ENCODE peak calls at places on chromosomes 12 and 14, in six cellular contexts. C is lower lobe of right lung; O is CD8-positive, alpha-beta T cell; V is GM23248; I is right lobe of liver; E is WERI-Rb-1. A is an unnamed sample. For H3K36me3, the result is how much of the 10 kb centered on the place peaks cover.

GRCh38 chr14:75247286-75247922 is 31.2 kb upstream of the FOS start:
- DNase-seq in O (peak), E (no peak), V (no peak), I (no peak), C (peak), A (no peak)

GRCh38 chr12:50043308-50043707 is 14.1 kb upstream of the ASIC1 start:
- DNase-seq in C (no peak), V (no peak), I (no peak), O (no peak), E (no peak), A (no peak)

GRCh38 chr14:99690636-99691035 is 6.5 kb downstream of the CYP46A1 start:
- DNase-seq in O (no peak), V (no peak), E (no peak), C (no peak), I (no peak), A (no peak)

GRCh38 chr12:93151079-93151759 is 222.1 kb upstream of the EEA1 start:
- DNase-seq in C (no peak), O (no peak), I (no peak), V (no peak), E (no peak), A (no peak)

GRCh38 chr12:79938843-79939242 is 3.9 kb upstream of the PPP1R12A start:
- DNase-seq in E (no peak), V (no peak), O (no peak), I (no peak), C (no peak), A (no peak)

GRCh38 chr12:87931764-87932163 is 97.4 kb downstream of the C12orf50 start:
- DNase-seq in V (no peak), E (no peak), I (no peak), C (no peak), O (no peak), A (no peak)

GRCh38 chr14:50452979-50453705 is 56.5 kb upstream of the CDKL1 start:
- DNase-seq in C (no peak), I (no peak), E (no peak), V (peak), O (no peak), A (no peak)

GRCh38 chr12:53825246-53826081 is 73.7 kb upstream of the CISTR start:
- DNase-seq in V (peak), C (no peak), I (peak), O (no peak), E (no peak), A (no peak)

GRCh38 chr14:24679248-24680085 is 45.5 kb upstream of the GZMB start:
- DNase-seq in V (no peak), C (no peak), O (no peak), I (no peak), E (no peak), A (no peak)

GRCh38 chr12:86331457-86331856 is 75.3 kb upstream of the MGAT4C start:
- DNase-seq in E (no peak), I (no peak), C (no peak), V (no peak), O (no peak), A (no peak)

GRCh38 chr12:53500119-53500775 is 836 bp upstream of the TARBP2 start:
- DNase-seq in C (peak), O (no peak), I (peak), V (peak), E (no peak), A (peak)

GRCh38 chr12:93461503-93461902 is 5.8 kb upstream of the MRPL42 start:
- DNase-seq in O (no peak), I (no peak), E (no peak), V (no peak), C (no peak), A (no peak)

GRCh38 chr14:71372411-71372838 is 465.2 kb downstream of the PCNX1 start:
- DNase-seq in E (no peak), C (no peak), V (peak), I (no peak), O (no peak), A (no peak)

GRCh38 chr14:59017285-59017965 is 171.0 kb upstream of the DAAM1 start:
- DNase-seq in I (no peak), C (no peak), V (no peak), O (no peak), E (no peak), A (no peak)

GRCh38 chr12:50845021-50845647 is 2.4 kb downstream of the TMPRSS12 start:
- DNase-seq in E (no peak), V (peak), I (no peak), C (no peak), O (no peak), A (no peak)

GRCh38 chr14:60650382-60650961 is 1.2 kb upstream of the SIX1 start:
- DNase-seq in V (peak), C (no peak), E (peak), I (no peak), O (no peak), A (no peak)

GRCh38 chr14:38254565-38255407 is 1.1 kb downstream of the CLEC14A start:
- DNase-seq in C (no peak), I (no peak), E (no peak), O (no peak), V (peak), A (peak)

GRCh38 chr12:72872488-72872887 is 600.3 kb downstream of the TRHDE start:
- DNase-seq in I (no peak), V (no peak), C (no peak), E (no peak), O (no peak), A (no peak)

GRCh38 chr14:97312910-97313309 is 515.7 kb downstream of the VRK1 start:
- DNase-seq in E (no peak), I (no peak), C (no peak), O (no peak), V (no peak), A (no peak)

GRCh38 chr12:116538076-116538591 is 21.0 kb upstream of the MAP1LC3B2 start:
- DNase-seq in C (no peak), O (no peak), E (no peak), V (no peak), I (no peak), A (no peak)

DNA sequence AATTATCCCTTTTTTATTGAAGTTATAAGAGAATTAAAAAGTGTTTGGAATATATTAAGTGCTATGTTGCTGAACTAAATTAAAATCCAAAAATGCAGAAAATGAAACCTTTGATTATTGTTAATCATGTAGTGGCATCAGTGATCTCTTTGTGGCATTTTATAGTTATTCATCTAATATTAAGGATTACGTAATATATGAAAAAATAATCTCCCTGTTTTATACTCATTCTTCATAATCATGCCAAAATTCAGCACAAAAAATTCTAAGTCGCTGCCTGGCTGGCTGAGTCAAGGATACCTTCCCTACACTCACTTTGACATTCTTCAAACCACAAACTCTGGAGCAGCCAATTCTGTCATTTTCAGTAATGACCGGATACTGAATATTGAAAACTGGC is 63.7 kb downstream of the ARL1 start:
- DNase-seq in C (no peak), V (peak), E (no peak), I (no peak), O (no peak), A (no peak)
- H3K36me3 ChIP-seq in C (half or more), V (under half), E (half or more), I (under half), O (under half), A (under half)

GRCh38 chr12:132064641-132065040 is 79.5 kb downstream of the DDX51 start:
- DNase-seq in O (no peak), C (no peak), E (no peak), I (no peak), V (no peak), A (no peak)
- H3K36me3 ChIP-seq in O (under half), C (half or more), E (half or more), I (under half), V (under half), A (under half)

GRCh38 chr14:102079700-102079979 is 7.2 kb downstream of the HSP90AA1 start:
- DNase-seq in O (no peak), E (no peak), V (no peak), C (no peak), I (peak), A (peak)

GRCh38 chr14:102076793-102077759 is 9.8 kb downstream of the HSP90AA1 start:
- DNase-seq in O (no peak), E (no peak), C (no peak), I (peak), V (no peak), A (peak)

GRCh38 chr14:102078344-102078743 is 8.5 kb downstream of the HSP90AA1 start:
- DNase-seq in C (no peak), E (no peak), I (peak), V (no peak), O (no peak), A (peak)

GRCh38 chr14:102080183-102081080 is 6.4 kb downstream of the HSP90AA1 start:
- DNase-seq in I (peak), E (no peak), C (no peak), O (no peak), V (no peak), A (no peak)

GRCh38 chr14:102078840-102079699 is 7.8 kb downstream of the HSP90AA1 start:
- DNase-seq in E (no peak), I (peak), V (no peak), C (no peak), O (no peak), A (peak)
- H3K36me3 ChIP-seq in E (half or more), I (under half), V (half or more), C (half or more), O (under half), A (under half)

GRCh38 chr12:46369474-46370379 is 2.8 kb downstream of the SLC38A2 start:
- DNase-seq in E (no peak), I (no peak), V (no peak), C (no peak), O (no peak), A (no peak)

GRCh38 chr12:46370380-46370734 is 2.2 kb downstream of the SLC38A2 start:
- DNase-seq in O (no peak), V (peak), E (no peak), C (no peak), I (no peak), A (no peak)

GRCh38 chr12:46368138-46368537 is 4.4 kb downstream of the SLC38A2 start:
- DNase-seq in E (no peak), C (no peak), V (no peak), O (no peak), I (no peak), A (no peak)

GRCh38 chr12:46368684-46369083 is 3.9 kb downstream of the SLC38A2 start:
- DNase-seq in O (no peak), V (no peak), E (no peak), I (no peak), C (no peak), A (no peak)

GRCh38 chr12:46369095-46369473 is 3.5 kb downstream of the SLC38A2 start:
- DNase-seq in E (no peak), I (no peak), O (no peak), C (no peak), V (no peak), A (no peak)
- H3K36me3 ChIP-seq in E (half or more), I (under half), O (half or more), C (half or more), V (half or more), A (under half)

GRCh38 chr14:68896132-68896531 is 83.0 kb downstream of the ACTN1 start:
- DNase-seq in E (no peak), I (no peak), O (no peak), V (no peak), C (peak), A (peak)
- H3K36me3 ChIP-seq in E (under half), I (under half), O (half or more), V (half or more), C (half or more), A (under half)

DNA sequence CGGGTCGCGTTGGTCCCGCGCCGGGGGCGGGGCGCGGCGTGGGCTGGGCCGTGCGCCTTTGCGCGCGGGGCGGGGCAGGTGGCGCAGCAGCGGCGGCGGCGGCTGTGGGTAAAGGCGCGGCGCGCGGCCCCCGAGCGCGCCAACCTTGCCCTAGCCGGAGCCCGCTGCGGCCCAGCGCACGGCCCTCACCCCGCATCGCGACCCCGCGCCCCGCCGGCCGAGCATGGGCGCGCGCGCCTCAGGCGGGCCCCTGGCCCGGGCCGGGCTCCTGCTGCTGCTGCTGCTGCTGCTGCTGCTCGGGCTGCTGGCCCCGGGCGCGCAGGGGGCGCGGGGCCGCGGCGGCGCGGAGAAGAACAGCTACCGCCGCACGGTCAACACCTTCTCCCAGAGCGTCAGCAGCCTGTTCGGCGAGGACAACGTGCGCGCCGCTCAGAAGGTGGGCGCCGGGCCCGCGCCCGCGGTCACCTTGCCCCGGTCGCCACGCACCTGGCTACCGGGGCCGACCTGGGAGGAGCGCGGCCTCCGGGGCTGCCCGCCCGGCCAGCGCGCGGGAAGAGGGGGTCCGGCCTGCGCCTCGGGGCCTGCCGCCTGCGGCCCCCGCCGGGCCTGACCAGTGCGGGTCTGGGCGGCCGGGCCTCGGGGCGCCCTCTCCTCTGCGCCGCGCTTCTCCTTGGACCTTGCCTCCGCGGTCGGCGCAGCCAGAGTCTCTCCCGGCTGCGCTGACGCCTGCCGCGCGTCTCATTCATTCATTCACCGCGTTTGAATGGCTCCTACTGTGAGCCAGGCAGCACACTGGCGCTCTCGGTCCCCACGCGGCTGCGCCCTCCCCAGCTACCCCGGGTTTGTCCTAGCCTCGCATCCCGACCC is at the start of gene BRI3BP:
- DNase-seq in O (peak), V (peak), E (peak), C (peak), I (peak), A (peak)
- H3K36me3 ChIP-seq in O (under half), V (under half), E (under half), C (under half), I (under half), A (under half)

GRCh38 chr12:835754-836493 is 83.5 kb downstream of the WNK1 start:
- DNase-seq in E (no peak), I (no peak), C (no peak), O (no peak), V (no peak), A (no peak)

GRCh38 chr12:828726-829395 is 76.5 kb downstream of the WNK1 start:
- DNase-seq in I (no peak), C (no peak), O (no peak), V (no peak), E (no peak), A (no peak)

DNA sequence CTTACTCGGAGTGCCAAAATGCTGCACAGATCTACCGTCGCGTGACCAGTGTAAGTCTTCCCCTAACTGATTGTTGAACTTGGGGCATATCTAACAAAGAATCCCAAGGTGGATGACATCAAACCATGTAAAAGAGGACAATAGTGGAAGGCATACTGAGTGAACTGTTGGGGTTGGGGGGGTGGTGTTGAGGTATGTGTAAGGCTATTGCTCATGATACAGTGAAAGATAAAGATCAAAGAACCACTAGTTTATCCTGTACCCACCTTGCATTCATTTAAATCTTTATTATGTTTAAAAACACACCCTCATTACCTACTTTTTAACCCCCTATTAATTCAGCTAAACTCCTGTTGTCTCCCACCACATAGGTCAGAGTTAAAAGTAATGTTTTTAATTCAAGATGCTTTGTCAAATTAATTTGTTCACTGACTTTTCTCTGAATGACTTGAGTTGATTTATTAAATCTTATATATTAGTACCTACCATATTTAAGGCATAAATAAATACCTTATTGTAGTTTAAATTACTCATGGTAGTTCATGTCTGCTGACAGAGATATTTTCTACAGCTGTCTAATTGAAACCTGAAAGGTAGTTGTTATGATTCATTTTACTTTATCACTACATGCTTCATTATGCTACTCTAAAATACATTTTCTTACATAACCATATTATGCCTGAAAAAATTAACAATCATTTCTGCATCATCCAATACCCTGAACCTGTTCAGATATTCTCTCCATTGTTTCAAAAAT is 77.9 kb downstream of the WNK1 start:
- DNase-seq in E (no peak), I (no peak), C (no peak), O (no peak), V (no peak), A (no peak)
- H3K36me3 ChIP-seq in E (half or more), I (under half), C (half or more), O (under half), V (under half), A (under half)

GRCh38 chr12:46265102-46265501 is 3.7 kb downstream of the SLC38A1 start:
- DNase-seq in O (no peak), V (peak), E (no peak), C (no peak), I (no peak), A (no peak)

GRCh38 chr12:46266382-46266791 is 2.5 kb downstream of the SLC38A1 start:
- DNase-seq in C (no peak), O (no peak), V (peak), I (no peak), E (peak), A (no peak)

GRCh38 chr12:46265734-46266133 is 3.1 kb downstream of the SLC38A1 start:
- DNase-seq in V (no peak), C (no peak), O (no peak), I (no peak), E (no peak), A (no peak)

GRCh38 chr12:46263140-46264017 is 5.5 kb downstream of the SLC38A1 start:
- DNase-seq in E (no peak), O (no peak), C (no peak), I (no peak), V (no peak), A (no peak)

DNA sequence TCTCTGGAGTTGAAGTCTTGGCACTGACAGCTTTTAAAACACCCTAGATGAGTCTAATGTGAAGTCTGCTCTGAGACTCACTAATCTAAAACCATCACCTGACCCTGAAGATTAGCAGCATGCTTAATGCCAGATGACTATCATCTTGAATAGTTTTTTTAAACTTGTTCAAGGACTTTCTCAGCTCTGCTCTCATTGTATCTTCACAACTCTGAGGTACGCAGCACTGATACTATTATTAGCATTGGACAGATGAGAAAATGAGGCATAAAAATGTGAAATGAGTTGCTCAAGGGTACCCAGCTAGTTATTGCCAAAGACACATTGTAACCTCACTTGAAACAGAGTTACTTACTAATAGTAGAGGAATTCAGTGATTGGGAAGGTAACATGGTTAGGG is 4.8 kb downstream of the SLC38A1 start:
- DNase-seq in E (no peak), V (peak), O (no peak), I (no peak), C (no peak), A (no peak)
- H3K36me3 ChIP-seq in E (under half), V (under half), O (under half), I (under half), C (under half), A (under half)

DNA sequence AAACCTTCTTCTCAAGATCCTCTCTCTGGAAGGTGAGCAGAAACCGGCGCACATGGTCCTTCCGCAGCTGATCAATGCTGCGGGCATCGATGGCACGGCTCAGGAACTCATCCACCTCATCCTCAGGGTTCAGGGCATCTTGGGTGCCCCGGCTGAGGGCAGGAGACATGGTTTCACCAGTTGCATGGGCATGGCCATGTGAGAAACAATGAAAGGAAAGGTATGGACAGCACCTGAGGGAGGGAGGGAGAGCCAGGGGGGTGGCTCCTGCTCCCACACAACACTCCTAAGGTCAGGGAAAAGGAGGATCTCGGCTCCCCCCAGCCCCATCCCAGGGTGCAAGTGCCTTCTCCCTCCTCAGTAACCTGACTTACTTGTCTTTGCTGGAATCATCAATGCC is 13.6 kb downstream of the ADCY6 start:
- DNase-seq in V (no peak), I (no peak), O (no peak), E (no peak), C (no peak), A (no peak)
- H3K36me3 ChIP-seq in V (under half), I (under half), O (under half), E (half or more), C (half or more), A (under half)

A was measured in aorta.